ENCODE peak calls at places on chromosomes 4 and X, in six cellular contexts. H is fibroblast of pulmonary artery, J is GM23338, L is H1, P is lower leg skin, V is glutamatergic neuron. X is an unnamed sample.

GRCh38 chrX:40383360-40383759 is 197.4 kb upstream of the ATP6AP2 start:
- DNase-seq in J (peak; percentile 5), H (no peak), V (no peak), L (no peak), P (no peak), X (no peak)

GRCh38 chrX:130336531-130336930 is 3.2 kb upstream of the SLC25A14 start:
- DNase-seq in P (no peak), J (no peak), L (no peak), H (no peak), V (no peak), X (no peak)

GRCh38 chrX:22177950-22178349 is 94.8 kb upstream of the CBLL2 start:
- DNase-seq in J (no peak), V (no peak), P (no peak), H (no peak), L (no peak), X (no peak)

GRCh38 chrX:154136627-154137161 is 7.3 kb upstream of the OPN1LW start:
- DNase-seq in J (peak; percentile 81), L (peak; percentile 33), H (peak; percentile 45), V (peak; percentile 85), P (peak; percentile 94), X (no peak)

GRCh38 chr4:162237676-162238075 is 73.9 kb upstream of the FSTL5 start:
- DNase-seq in L (no peak), P (no peak), H (no peak), J (no peak), V (no peak), X (no peak)

GRCh38 chr4:76594152-76594551 is 159.1 kb downstream of the SHROOM3 start:
- DNase-seq in H (no peak), J (no peak), P (no peak), V (no peak), L (no peak), X (no peak)

GRCh38 chr4:132123870-132124623 is 1025.0 kb upstream of the PCDH10 start:
- DNase-seq in L (no peak), P (no peak), J (peak; percentile 59), H (peak; percentile 38), V (no peak), X (no peak)

GRCh38 chr4:78747328-78747946 is 28.7 kb upstream of the BMP2K start:
- DNase-seq in P (no peak), V (no peak), L (no peak), H (no peak), J (no peak), X (no peak)

GRCh38 chr4:6349896-6350295 is 80.2 kb downstream of the WFS1 start:
- DNase-seq in J (no peak), L (no peak), H (no peak), P (no peak), V (no peak), X (no peak)

GRCh38 chr4:145890689-145891088 is 47.9 kb downstream of the ZNF827 start:
- DNase-seq in V (no peak), H (no peak), L (no peak), P (no peak), J (no peak), X (no peak)

GRCh38 chrX:9627827-9628406 is 137.7 kb downstream of the GPR143 start:
- DNase-seq in V (no peak), H (no peak), P (no peak), J (no peak), L (no peak), X (no peak)

GRCh38 chr4:10082047-10082446 is 34.6 kb downstream of the WDR1 start:
- DNase-seq in L (no peak), J (no peak), H (no peak), P (peak; percentile 74), V (peak; percentile 4), X (peak; percentile 67)

GRCh38 chrX:45760187-45760742 is 559.6 kb upstream of the DIPK2B start:
- DNase-seq in P (no peak), J (no peak), L (no peak), V (no peak), H (no peak), X (no peak)

GRCh38 chr4:6076391-6076790 is 58.2 kb upstream of the C4orf50 start:
- DNase-seq in L (no peak), J (peak; percentile 60), V (no peak), H (no peak), P (no peak), X (no peak)

GRCh38 chr4:138188406-138189084 is 53.6 kb downstream of the SLC7A11 start:
- DNase-seq in P (no peak), H (no peak), L (no peak), J (no peak), V (no peak), X (no peak)

GRCh38 chrX:152897216-152898144 is at the start of gene ZNF185:
- DNase-seq in J (peak; percentile 89), H (peak; percentile 22), P (no peak), L (no peak), V (no peak), X (peak; percentile 86)

GRCh38 chrX:10098235-10098819 is 58.4 kb upstream of the CLCN4 start:
- DNase-seq in J (no peak), H (no peak), V (no peak), L (no peak), P (no peak), X (no peak)

GRCh38 chr4:139416073-139416673 is 37.7 kb upstream of the RAB33B start:
- DNase-seq in J (peak; percentile 66), V (no peak), L (no peak), H (peak; percentile 84), P (no peak), X (no peak)

GRCh38 chrX:150200820-150201287 is 162.3 kb upstream of the MAMLD1 start:
- DNase-seq in H (peak; percentile 94), J (no peak), L (no peak), V (no peak), P (peak; percentile 91), X (no peak)

GRCh38 chr4:54067163-54067562 is 2.8 kb upstream of the CHIC2 start:
- DNase-seq in H (peak; percentile 90), P (peak; percentile 88), V (no peak), J (no peak), L (no peak), X (no peak)

DNA sequence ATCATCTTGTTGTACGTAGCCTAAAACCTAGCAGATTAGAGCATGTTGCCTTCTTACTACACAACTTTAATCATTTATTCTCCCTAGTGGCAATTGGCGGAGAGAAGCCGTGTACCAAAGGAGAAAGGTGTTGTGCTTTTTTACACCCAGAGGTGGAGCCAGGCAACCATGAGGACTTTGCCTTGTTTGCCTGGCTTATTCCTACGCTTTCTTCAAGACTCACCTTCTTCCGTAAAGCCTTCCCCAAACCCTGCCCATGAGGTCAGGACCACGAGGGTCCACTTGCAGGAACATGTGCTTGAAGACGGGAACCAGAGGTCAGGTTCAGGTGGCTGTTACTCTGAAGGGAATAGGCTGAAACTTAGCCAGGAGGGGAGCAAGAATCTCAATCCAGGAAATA is 290.5 kb downstream of the RAB28 start:
- DNase-seq in L (no peak), V (no peak), P (no peak), J (peak; percentile 53), H (no peak), X (no peak)
- TF ChIP-seq CTCF in L (peak; percentile 61), V (no peak), P (no peak), J (peak; percentile 43), H (no peak), X (no peak)

DNA sequence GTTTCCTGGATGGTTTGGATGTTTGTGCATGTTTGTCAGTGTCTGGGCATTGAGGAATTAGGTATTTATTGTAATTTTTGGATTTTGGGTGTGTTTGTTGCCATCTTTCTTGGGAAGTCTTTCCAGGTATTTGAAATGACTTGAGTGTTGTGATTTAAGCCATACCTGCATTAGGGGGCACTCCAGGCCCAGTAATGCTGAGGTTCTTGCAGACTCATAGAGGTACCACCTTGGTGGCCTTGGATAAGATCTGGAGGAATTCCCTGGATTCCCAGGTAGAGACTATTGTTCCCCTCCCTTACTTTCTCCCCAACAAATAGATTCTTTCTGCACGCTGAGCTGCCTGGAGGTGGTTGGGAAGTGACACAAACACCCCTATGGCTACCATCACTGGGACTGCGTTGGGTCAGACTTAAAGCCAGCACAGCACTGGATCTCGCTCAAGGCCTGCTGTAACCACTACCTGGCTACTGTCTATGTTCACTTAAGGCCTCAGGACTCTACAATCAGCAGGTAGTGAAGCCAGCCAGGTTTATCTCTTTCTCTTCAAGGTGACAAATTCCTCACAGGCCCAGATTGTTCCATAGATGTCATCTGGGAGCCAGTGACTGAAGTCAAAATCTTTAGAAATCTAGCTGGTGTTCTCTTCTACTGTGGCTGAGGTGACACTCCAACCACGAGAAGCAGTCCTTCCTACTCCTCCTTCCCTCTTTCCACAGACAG is 643.6 kb downstream of the PDHA2 start:
- DNase-seq in V (no peak), L (peak; percentile 29), H (no peak), P (no peak), J (peak; percentile 53), X (no peak)
- TF ChIP-seq CTCF in V (no peak), L (peak; percentile 42), H (no peak), P (no peak), J (peak; percentile 51), X (peak; percentile 26)

DNA sequence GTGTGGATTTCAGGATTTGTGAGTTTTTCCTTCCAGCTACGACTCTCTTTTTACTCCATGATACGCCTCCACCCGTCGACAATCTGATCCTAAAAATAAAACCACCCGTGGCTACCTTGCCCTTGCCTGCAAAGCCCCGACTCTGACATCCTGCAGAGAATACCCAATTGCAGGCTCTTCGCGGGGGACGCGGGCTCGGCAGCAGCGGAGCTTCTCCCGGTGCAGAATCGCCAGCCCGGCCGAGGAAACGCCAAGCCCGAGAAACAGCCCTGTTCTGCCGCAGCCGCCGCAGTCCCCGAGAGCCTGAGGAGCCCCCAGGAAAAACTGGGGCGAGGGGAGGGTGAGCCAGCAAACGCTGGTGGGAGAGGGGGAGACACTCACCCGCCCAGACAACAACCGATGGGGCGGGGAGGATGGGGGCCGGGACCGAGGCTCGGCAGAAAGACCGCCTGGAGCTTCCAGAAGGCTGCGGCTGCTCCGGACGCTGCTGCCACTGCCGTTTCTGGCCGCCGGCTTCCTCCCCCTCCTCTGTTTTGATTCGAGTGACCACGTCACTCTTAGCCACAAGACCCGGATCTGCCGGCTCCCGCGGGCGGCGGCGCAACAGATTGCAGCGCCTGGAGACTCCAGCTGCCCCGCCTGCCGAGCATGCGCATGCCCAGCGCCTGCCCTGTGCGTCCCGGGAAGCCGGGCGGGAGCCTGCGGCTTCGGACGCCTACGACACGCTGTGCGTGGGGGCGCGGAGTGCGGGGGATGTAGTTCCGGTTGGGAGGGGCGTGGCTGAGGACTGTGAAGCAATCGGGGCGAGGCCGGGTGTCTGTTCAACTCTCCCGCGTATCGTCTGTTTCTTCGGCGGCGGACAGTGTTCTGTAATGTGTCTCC is at the start of gene SMIM14:
- DNase-seq in J (peak; percentile 97), H (peak; percentile 99), P (peak; percentile 99), V (peak; percentile 99), L (peak; percentile 94), X (peak; percentile 100)
- TF ChIP-seq CTCF in J (no peak), H (no peak), P (no peak), V (no peak), L (no peak), X (peak; percentile 16)

DNA sequence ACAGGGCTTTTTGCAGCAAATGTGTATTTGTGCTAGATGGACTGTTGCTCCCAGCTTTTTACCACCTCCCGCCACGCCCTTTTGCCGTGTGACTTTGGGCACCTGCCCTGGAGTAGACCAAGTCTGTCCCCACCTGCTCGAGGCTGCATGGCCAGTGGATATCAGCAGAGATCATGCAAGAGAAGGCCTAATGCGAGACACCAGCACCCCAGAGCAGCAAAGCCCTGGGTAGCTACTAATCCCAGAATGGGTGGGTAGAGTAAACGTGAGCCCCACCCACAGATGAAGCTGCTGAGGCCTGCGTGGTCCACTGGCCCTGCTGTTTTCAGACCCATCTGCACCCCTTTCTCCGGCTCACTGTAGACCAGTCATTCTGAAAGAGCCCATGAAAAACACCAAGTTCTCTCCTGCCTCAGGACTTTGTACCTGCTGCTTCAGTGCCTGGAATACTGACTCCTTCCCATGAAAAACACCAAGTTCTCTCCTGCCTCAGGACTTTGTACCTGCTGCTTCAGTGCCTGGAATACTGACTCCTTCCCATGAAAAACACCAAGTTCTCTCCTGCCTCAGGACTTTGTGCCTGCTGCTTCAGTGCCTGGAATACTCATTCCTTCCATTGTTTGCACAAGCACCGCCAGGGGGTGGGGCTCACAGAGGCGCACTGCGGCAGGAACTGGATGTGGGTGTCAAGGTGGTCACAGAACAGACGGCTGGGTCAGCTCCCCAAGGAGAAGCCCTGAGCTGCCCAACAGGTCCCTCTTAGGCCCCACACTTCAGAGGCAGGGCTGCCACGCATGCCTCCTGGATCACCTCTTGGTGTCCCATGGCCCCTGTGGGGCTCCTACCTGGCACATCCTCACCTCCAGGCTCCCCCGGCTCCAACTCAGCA is 5.1 kb upstream of the TNIP2 start:
- DNase-seq in J (peak; percentile 53), H (peak; percentile 27), P (no peak), L (no peak), V (no peak), X (peak; percentile 51)
- TF ChIP-seq CTCF in J (no peak), H (peak; percentile 6), P (no peak), L (no peak), V (no peak), X (peak; percentile 42)